ENCODE peak calls at places on chromosome 2, in ten cellular contexts. B is LoVo; Y is skeletal muscle cell; N is H4; I is GF-D8; D is thoracic aorta; C is activated CD4-positive, alpha-beta T cell treated with anti-CD3 and anti-CD28 coated beads, Interleukin-2, amount 50 U/mL, for 24 hours; F is stimulated activated effector memory CD8-positive, alpha-beta T cell treated with anti-CD3 and anti-CD28 coated beads, Interleukin-12 subunit alpha, Interleukin-12 subunit beta, amount 100 ng/mL, for 72 hours; U is cardiac fibroblast; A is mesendoderm. J is an unnamed sample.

GRCh38 chr2:203567786-203568185 is 32.7 kb upstream of the RAPH1 start:
- DNase-seq in D (no peak), C (no peak), Y (no peak), B (no peak), F (no peak), U (no peak), N (no peak), A (no peak), I (no peak), J (no peak)

GRCh38 chr2:122055541-122055940 is 300.1 kb downstream of the TSN start:
- DNase-seq in D (no peak), N (no peak), A (peak), I (no peak), C (no peak), Y (no peak), B (no peak), F (no peak), U (no peak), J (no peak)

GRCh38 chr2:149787206-149787605 is 199.6 kb upstream of the MMADHC start:
- DNase-seq in B (no peak), D (no peak), Y (no peak), C (no peak), A (no peak), U (no peak), I (no peak), F (no peak), N (no peak), J (no peak)

GRCh38 chr2:120860579-120860922 is 124.9 kb downstream of the GLI2 start:
- DNase-seq in A (no peak), B (no peak), F (no peak), D (no peak), N (no peak), C (no peak), U (no peak), I (no peak), Y (no peak), J (no peak)

GRCh38 chr2:150232871-150233270 is 254.6 kb downstream of the RND3 start:
- DNase-seq in F (no peak), A (no peak), B (no peak), C (no peak), Y (no peak), N (no peak), D (no peak), I (no peak), U (no peak), J (no peak)

GRCh38 chr2:11290713-11291112 is 53.7 kb downstream of the ROCK2 start:
- DNase-seq in B (no peak), I (no peak), F (no peak), A (no peak), D (no peak), U (no peak), C (no peak), Y (no peak), N (no peak), J (no peak)

GRCh38 chr2:40955635-40956034 is 503.7 kb upstream of the SLC8A1 start:
- DNase-seq in C (no peak), A (no peak), D (no peak), N (no peak), I (no peak), Y (no peak), U (peak), F (no peak), B (no peak), J (no peak)

GRCh38 chr2:239883326-239884050 is 141.7 kb downstream of the NDUFA10 start:
- DNase-seq in F (no peak), B (no peak), U (no peak), Y (no peak), C (no peak), A (no peak), N (no peak), I (no peak), D (no peak), J (no peak)

GRCh38 chr2:172081248-172082022 is 3.9 kb upstream of the DLX1 start:
- DNase-seq in Y (no peak), A (peak), D (no peak), F (no peak), B (no peak), C (no peak), U (no peak), N (no peak), I (no peak), J (peak)

GRCh38 chr2:225600865-225601264 is 201.4 kb downstream of the NYAP2 start:
- DNase-seq in U (no peak), B (no peak), A (no peak), D (no peak), F (no peak), I (no peak), Y (no peak), C (no peak), N (no peak), J (no peak)

GRCh38 chr2:50084086-50084843 is 930.0 kb upstream of the FSHR start:
- DNase-seq in C (no peak), B (no peak), Y (no peak), F (no peak), A (no peak), U (no peak), D (no peak), N (no peak), I (no peak), J (no peak)

GRCh38 chr2:120976501-120977307 is 241.0 kb downstream of the GLI2 start:
- DNase-seq in N (no peak), A (no peak), C (no peak), F (no peak), B (no peak), I (no peak), D (no peak), Y (no peak), U (no peak), J (no peak)

GRCh38 chr2:168392031-168392430 is 64.0 kb upstream of the CERS6 start:
- DNase-seq in D (no peak), Y (peak), B (no peak), C (no peak), F (no peak), A (no peak), N (no peak), U (peak), I (no peak), J (no peak)

GRCh38 chr2:236782938-236783337 is 213.3 kb downstream of the ACKR3 start:
- DNase-seq in Y (peak), N (no peak), B (no peak), C (no peak), I (no peak), D (no peak), A (peak), U (peak), F (no peak), J (no peak)

GRCh38 chr2:19872302-19872701 is 29.5 kb downstream of the TTC32 start:
- DNase-seq in C (no peak), A (no peak), N (no peak), B (no peak), F (no peak), D (no peak), Y (no peak), U (no peak), I (no peak), J (no peak)

GRCh38 chr2:162574615-162575452 is 230.9 kb downstream of the GCA start:
- DNase-seq in U (no peak), Y (no peak), N (no peak), F (no peak), B (no peak), D (no peak), C (no peak), A (no peak), I (no peak), J (no peak)

GRCh38 chr2:3429068-3429610 is 49.6 kb downstream of the TRAPPC12 start:
- DNase-seq in A (no peak), F (no peak), C (no peak), N (no peak), U (peak), B (no peak), I (no peak), Y (no peak), D (no peak), J (no peak)

GRCh38 chr2:173649527-173650219 is 295.0 kb downstream of the CDCA7 start:
- DNase-seq in Y (no peak), C (no peak), B (no peak), U (no peak), N (no peak), I (no peak), A (no peak), D (no peak), F (no peak), J (no peak)

GRCh38 chr2:164479460-164479859 is 141.8 kb downstream of the GRB14 start:
- DNase-seq in D (no peak), I (no peak), A (peak), B (peak), N (peak), Y (peak), C (no peak), F (no peak), U (peak), J (no peak)

GRCh38 chr2:40144022-40144421 is 307.9 kb downstream of the SLC8A1 start:
- DNase-seq in F (no peak), D (no peak), N (no peak), Y (no peak), I (no peak), A (peak), C (no peak), U (no peak), B (no peak), J (no peak)

GRCh38 chr2:100741880-100742814 is 77.8 kb upstream of the NPAS2 start:
- DNase-seq in I (no peak), U (peak), A (no peak), B (no peak), D (no peak), N (peak), Y (peak), F (no peak), C (no peak), J (no peak)

GRCh38 chr2:69693472-69694450 is 48.2 kb upstream of the ANXA4 start:
- DNase-seq in F (peak), C (no peak), N (no peak), B (no peak), U (no peak), Y (no peak), D (no peak), I (peak), A (no peak), J (no peak)

GRCh38 chr2:61620244-61621159 is 82.3 kb upstream of the XPO1 start:
- DNase-seq in F (no peak), B (peak), C (no peak), D (no peak), I (no peak), Y (peak), N (peak), U (peak), A (peak), J (no peak)

GRCh38 chr2:215606219-215606618 is 170.4 kb upstream of the FN1 start:
- DNase-seq in A (no peak), Y (no peak), U (no peak), C (no peak), I (no peak), N (no peak), B (no peak), F (no peak), D (no peak), J (no peak)

GRCh38 chr2:237922641-237923361 is 44.0 kb upstream of the UBE2F start:
- DNase-seq in I (no peak), B (peak), U (no peak), Y (no peak), F (no peak), C (no peak), D (no peak), A (no peak), N (no peak), J (no peak)

GRCh38 chr2:98935111-98935770 is 784 bp downstream of the CRACDL start:
- DNase-seq in F (no peak), C (no peak), I (no peak), D (no peak), N (no peak), A (no peak), U (no peak), Y (no peak), B (no peak), J (no peak)

GRCh38 chr2:230067990-230068657 is 600 bp downstream of the SLC16A14 start:
- DNase-seq in N (no peak), A (peak), I (no peak), C (no peak), B (peak), D (no peak), F (peak), U (peak), Y (no peak), J (peak)

GRCh38 chr2:152542344-152542994 is 174.8 kb downstream of the PRPF40A start:
- DNase-seq in Y (no peak), U (no peak), A (no peak), N (no peak), B (no peak), C (no peak), F (no peak), D (no peak), I (no peak), J (no peak)

GRCh38 chr2:152054593-152054992 is 44.3 kb downstream of the CACNB4 start:
- DNase-seq in F (no peak), Y (peak), B (peak), I (peak), A (no peak), C (no peak), N (peak), D (no peak), U (peak), J (no peak)

GRCh38 chr2:140600116-140600515 is 1530.7 kb downstream of the LRP1B start:
- DNase-seq in D (no peak), I (no peak), B (no peak), A (peak), Y (peak), C (no peak), F (no peak), U (peak), N (peak), J (no peak)

GRCh38 chr2:142989276-142990204 is 112.1 kb downstream of the KYNU start:
- DNase-seq in C (no peak), N (peak), Y (no peak), U (peak), A (peak), I (no peak), F (no peak), D (no peak), B (peak), J (no peak)